ENCODE peak calls at places on chromosome 13, in six cellular contexts. S is GM12865, R is SJCRH30, T is AG10803, J is AG04450, O is HCT116. K is an unnamed sample.
A peak's percentile ranks its signal among the peaks of the same experiment; 100 is the strongest.

GRCh38 chr13:37868691-37869505 is 674 bp downstream of the TRPC4 start:
- DNase-seq in S (no peak), R (no peak), T (peak; percentile 67), J (no peak), O (no peak), K (no peak)

GRCh38 chr13:21326155-21327030 is 132.7 kb downstream of the ZDHHC20 start:
- DNase-seq in S (no peak), R (no peak), T (peak; percentile 61), J (peak; percentile 7), O (no peak), K (peak; percentile 60)

GRCh38 chr13:94858856-94859811 is 146.8 kb upstream of the SOX21 start:
- DNase-seq in S (no peak), R (no peak), T (peak; percentile 47), J (no peak), O (no peak), K (peak; percentile 12)

GRCh38 chr13:99357920-99358319 is 50.7 kb upstream of the GPR183 start:
- DNase-seq in S (no peak), R (no peak), T (no peak), J (no peak), O (no peak), K (no peak)

GRCh38 chr13:62964522-62964921 is 1548.9 kb upstream of the PCDH20 start:
- DNase-seq in S (no peak), R (peak; percentile 6), T (no peak), J (no peak), O (no peak), K (no peak)

GRCh38 chr13:19782049-19782726 is 557 bp downstream of the PSPC1 start:
- DNase-seq in S (peak; percentile 66), R (peak; percentile 50), T (peak; percentile 51), J (no peak), O (no peak), K (no peak)

GRCh38 chr13:96677029-96677428 is 317.2 kb downstream of the OXGR1 start:
- DNase-seq in S (no peak), R (no peak), T (no peak), J (no peak), O (no peak), K (no peak)

GRCh38 chr13:50646070-50646469 is 197.4 kb downstream of the DLEU7 start:
- DNase-seq in S (no peak), R (no peak), T (peak; percentile 64), J (no peak), O (no peak), K (no peak)

GRCh38 chr13:87671031-87671823 is at the start of gene SLITRK5:
- DNase-seq in S (peak; percentile 38), R (peak; percentile 90), T (peak; percentile 37), J (no peak), O (no peak), K (no peak)

GRCh38 chr13:34941436-34941834 is 635 bp upstream of the NBEA start:
- DNase-seq in S (no peak), R (no peak), T (no peak), J (no peak), O (no peak), K (no peak)

GRCh38 chr13:34939771-34940170 is 2.3 kb upstream of the NBEA start:
- DNase-seq in S (no peak), R (no peak), T (no peak), J (no peak), O (no peak), K (no peak)

GRCh38 chr13:34941835-34942731 is at the start of gene NBEA:
- DNase-seq in S (peak; percentile 84), R (peak; percentile 82), T (peak; percentile 54), J (no peak), O (peak; percentile 46), K (peak; percentile 21)

GRCh38 chr13:34942732-34943674 is 933 bp downstream of the NBEA start:
- DNase-seq in S (peak; percentile 11), R (peak; percentile 37), T (no peak), J (no peak), O (no peak), K (no peak)

DNA sequence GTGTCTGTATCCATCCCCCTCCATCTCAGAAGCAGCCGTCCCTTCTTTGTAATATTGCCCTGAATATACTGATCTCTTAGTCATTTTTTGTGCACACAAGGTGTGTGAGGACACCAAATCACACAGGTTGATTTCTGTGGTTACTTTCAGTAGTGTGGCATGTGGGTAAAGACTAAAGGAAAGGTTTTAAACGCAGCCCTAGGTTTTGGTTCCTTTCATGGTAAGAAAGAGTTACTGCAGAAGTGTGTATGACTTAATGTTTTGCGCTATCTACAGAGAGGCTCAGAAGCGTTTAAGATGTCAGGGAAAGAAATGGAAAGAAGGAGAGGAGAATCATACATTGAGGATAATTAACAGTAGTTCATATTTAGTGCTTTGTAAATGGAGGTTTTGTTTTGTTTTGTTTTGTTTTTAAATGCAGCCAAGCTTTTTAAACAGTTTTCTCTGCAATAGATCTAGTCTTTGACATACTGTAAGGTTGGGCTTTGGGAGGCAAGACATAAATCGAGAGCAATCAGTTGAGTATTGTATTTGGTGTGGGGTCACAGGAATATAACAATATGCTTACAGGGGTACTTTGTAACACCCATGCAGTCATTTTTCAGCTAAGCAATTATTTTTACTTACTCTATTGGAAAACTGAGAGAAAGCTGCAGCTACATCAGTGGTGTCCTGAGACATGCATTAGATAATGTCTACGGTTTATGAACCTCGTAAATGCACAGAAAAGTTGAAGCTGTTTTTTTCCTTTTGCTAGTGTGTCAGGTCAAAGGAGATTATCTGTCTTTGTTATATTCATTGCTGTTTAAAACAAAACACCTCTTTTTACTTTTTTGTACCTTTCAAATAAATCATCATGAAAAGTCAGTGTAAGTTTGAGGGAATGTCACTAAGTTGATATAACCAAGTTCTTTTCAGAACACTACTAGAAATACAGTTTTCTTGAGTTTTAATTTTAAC is 1.9 kb downstream of the NBEA start:
- DNase-seq in S (peak; percentile 53), R (no peak), T (no peak), J (no peak), O (no peak), K (no peak)
- H3K4me3 ChIP-seq in S (no peak overlapping the region), R (peak overlapping the region; percentile 100), T (peak overlapping the region; percentile 73), J (no peak overlapping the region), O (no peak overlapping the region), K (peak overlapping the region; percentile 64)

GRCh38 chr13:110339975-110340550 is 33.0 kb downstream of the COL4A2 start:
- DNase-seq in S (no peak), R (no peak), T (no peak), J (no peak), O (no peak), K (no peak)
- H3K4me3 ChIP-seq in S (no peak overlapping the region), R (no peak overlapping the region), T (no peak overlapping the region), J (no peak overlapping the region), O (no peak overlapping the region), K (no peak overlapping the region)

GRCh38 chr13:39418424-39418823 is 184.6 kb downstream of the LHFPL6 start:
- DNase-seq in S (no peak), R (no peak), T (no peak), J (no peak), O (no peak), K (no peak)
- H3K4me3 ChIP-seq in S (no peak overlapping the region), R (no peak overlapping the region), T (no peak overlapping the region), J (no peak overlapping the region), O (no peak overlapping the region), K (no peak overlapping the region)

GRCh38 chr13:31179754-31180153 is 18.1 kb upstream of the HSPH1 start:
- DNase-seq in S (peak; percentile 16), R (no peak), T (no peak), J (no peak), O (no peak), K (no peak)

GRCh38 chr13:31175847-31176536 is 14.3 kb upstream of the HSPH1 start:
- DNase-seq in S (no peak), R (no peak), T (peak; percentile 18), J (no peak), O (no peak), K (no peak)

GRCh38 chr13:31174018-31174417 is 12.3 kb upstream of the HSPH1 start:
- DNase-seq in S (no peak), R (no peak), T (peak; percentile 20), J (peak; percentile 51), O (no peak), K (no peak)

GRCh38 chr13:31182987-31183386 is 16.8 kb upstream of the B3GLCT start:
- DNase-seq in S (no peak), R (no peak), T (no peak), J (no peak), O (no peak), K (no peak)

DNA sequence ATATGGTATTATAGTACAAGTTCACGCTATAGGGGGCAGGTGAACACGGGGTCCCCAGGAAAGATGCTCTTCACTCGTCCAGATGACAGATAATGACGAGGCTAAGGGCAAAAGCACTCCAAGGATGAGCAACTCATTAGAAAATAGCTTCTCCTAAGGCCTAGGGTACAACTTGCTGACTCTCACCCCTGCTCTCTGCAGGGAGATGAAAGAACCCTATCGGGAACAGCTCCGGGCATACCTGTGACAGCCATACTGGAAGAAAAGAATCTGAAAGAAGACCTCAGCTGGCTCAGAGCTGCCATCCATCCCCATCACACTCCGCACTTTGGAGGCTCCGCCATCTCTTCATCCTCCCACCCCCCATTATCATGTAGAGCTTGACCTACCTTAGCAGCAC is 17.5 kb upstream of the HSPH1 start:
- DNase-seq in S (no peak), R (no peak), T (no peak), J (no peak), O (no peak), K (no peak)
- H3K4me3 ChIP-seq in S (no peak overlapping the region), R (no peak overlapping the region), T (no peak overlapping the region), J (no peak overlapping the region), O (no peak overlapping the region), K (no peak overlapping the region)

GRCh38 chr13:77016241-77016812 is 10.6 kb downstream of the FBXL3 start:
- DNase-seq in S (no peak), R (no peak), T (no peak), J (no peak), O (no peak), K (no peak)
- H3K4me3 ChIP-seq in S (no peak overlapping the region), R (no peak overlapping the region), T (no peak overlapping the region), J (no peak overlapping the region), O (no peak overlapping the region), K (no peak overlapping the region)

GRCh38 chr13:108645376-108645775 is 16.0 kb downstream of the MYO16 start:
- DNase-seq in S (no peak), R (no peak), T (no peak), J (no peak), O (no peak), K (no peak)
- H3K4me3 ChIP-seq in S (no peak overlapping the region), R (no peak overlapping the region), T (no peak overlapping the region), J (no peak overlapping the region), O (no peak overlapping the region), K (no peak overlapping the region)

GRCh38 chr13:110302986-110303385 is 4.0 kb downstream of the COL4A1 start:
- DNase-seq in S (no peak), R (no peak), T (no peak), J (no peak), O (no peak), K (no peak)

GRCh38 chr13:110305001-110305400 is 2.0 kb downstream of the COL4A1 start:
- DNase-seq in S (no peak), R (no peak), T (no peak), J (no peak), O (no peak), K (no peak)

GRCh38 chr13:110304256-110304655 is 2.7 kb downstream of the COL4A1 start:
- DNase-seq in S (no peak), R (no peak), T (peak; percentile 28), J (no peak), O (no peak), K (no peak)

GRCh38 chr13:110302154-110302553 is 4.8 kb downstream of the COL4A1 start:
- DNase-seq in S (no peak), R (no peak), T (no peak), J (no peak), O (no peak), K (no peak)

GRCh38 chr13:110303644-110304043 is 3.3 kb downstream of the COL4A1 start:
- DNase-seq in S (no peak), R (no peak), T (no peak), J (no peak), O (no peak), K (no peak)
- H3K4me3 ChIP-seq in S (no peak overlapping the region), R (no peak overlapping the region), T (no peak overlapping the region), J (no peak overlapping the region), O (no peak overlapping the region), K (no peak overlapping the region)

K was measured in HFF-Myc.